ENCODE peak calls at places on chromosomes 6 and 20, in four cellular contexts. P is A549, C is uterus, U is ovary. K is an unnamed sample.
A peak's percentile ranks its signal among the peaks of the same experiment; 100 is the strongest.

GRCh38 chr6:31907158-31907813 is 5.4 kb upstream of the ZBTB12 start:
- DNase-seq in U (no peak), P (peak; percentile 28), C (peak; percentile 50), K (no peak)

GRCh38 chr6:138600726-138601125 is 101.4 kb upstream of the NHSL1 start:
- DNase-seq in C (no peak), P (no peak), U (no peak), K (no peak)

GRCh38 chr20:54115172-54115854 is 44.9 kb upstream of the BCAS1 start:
- DNase-seq in P (peak; percentile 92), C (peak; percentile 43), U (no peak), K (no peak)

GRCh38 chr6:127053032-127053908 is 65.2 kb upstream of the RSPO3 start:
- DNase-seq in P (no peak), U (no peak), C (no peak), K (no peak)

GRCh38 chr6:37024665-37025337 is 19.3 kb downstream of the FGD2 start:
- DNase-seq in C (no peak), U (no peak), P (peak; percentile 74), K (no peak)

GRCh38 chr20:41135888-41136243 is 1.5 kb upstream of the PLCG1 start:
- DNase-seq in P (no peak), U (no peak), C (no peak), K (no peak)

GRCh38 chr6:19805146-19805515 is 32.0 kb upstream of the ID4 start:
- DNase-seq in C (no peak), U (no peak), P (peak; percentile 22), K (no peak)

GRCh38 chr6:30463651-30464618 is 25.4 kb upstream of the HLA-E start:
- DNase-seq in C (no peak), U (no peak), P (no peak), K (peak; percentile 46)

GRCh38 chr6:121430514-121431460 is 4.7 kb upstream of the GJA1 start:
- DNase-seq in U (no peak), C (no peak), P (peak; percentile 59), K (no peak)

GRCh38 chr6:16136086-16136485 is 7.2 kb downstream of the MYLIP start:
- DNase-seq in P (no peak), C (no peak), U (no peak), K (no peak)

GRCh38 chr20:44594730-44595129 is 12.4 kb downstream of the PKIG start:
- DNase-seq in C (no peak), U (no peak), P (peak; percentile 65), K (peak; percentile 60)
- H3K4me1 ChIP-seq in C (peaks cover 2% of the 10 kb centered on the region), U (peaks cover 11% of the 10 kb centered on the region), P (peaks cover 32% of the 10 kb centered on the region), K (peaks cover 75% of the 10 kb centered on the region)

GRCh38 chr6:106746660-106747059 is 117.3 kb downstream of the QRSL1 start:
- DNase-seq in C (no peak), P (peak; percentile 94), U (no peak), K (no peak)

GRCh38 chr6:106744781-106745180 is 115.4 kb downstream of the QRSL1 start:
- DNase-seq in C (no peak), U (no peak), P (no peak), K (no peak)

GRCh38 chr6:106745396-106745795 is 116.0 kb downstream of the QRSL1 start:
- DNase-seq in P (no peak), C (no peak), U (no peak), K (no peak)

GRCh38 chr6:106747139-106747538 is 117.8 kb downstream of the QRSL1 start:
- DNase-seq in U (no peak), P (no peak), C (no peak), K (no peak)

GRCh38 chr6:106745824-106746610 is 116.6 kb downstream of the QRSL1 start:
- DNase-seq in P (peak; percentile 80), U (no peak), C (no peak), K (no peak)
- TF ChIP-seq POLR2A in P (no peak), U (no peak), C (no peak), K (no peak)

GRCh38 chr6:89244237-89244985 is 27.3 kb upstream of the GABRR1 start:
- DNase-seq in C (no peak), P (no peak), U (no peak), K (no peak)

GRCh38 chr6:89243331-89243629 is 26.1 kb upstream of the GABRR1 start:
- DNase-seq in C (no peak), P (no peak), U (no peak), K (no peak)

GRCh38 chr6:89237158-89237557 is 20.0 kb upstream of the GABRR1 start:
- DNase-seq in P (no peak), U (no peak), C (no peak), K (no peak)

GRCh38 chr6:89242574-89243330 is 25.6 kb upstream of the GABRR1 start:
- DNase-seq in P (peak; percentile 59), C (no peak), U (no peak), K (no peak)

GRCh38 chr6:89239338-89239737 is 22.2 kb upstream of the GABRR1 start:
- DNase-seq in U (no peak), P (no peak), C (no peak), K (no peak)
- H3K4me1 ChIP-seq in U (no peaks in the 10 kb centered on the region), P (no peaks in the 10 kb centered on the region), C (no peaks in the 10 kb centered on the region), K (no peaks in the 10 kb centered on the region)

GRCh38 chr20:17873410-17874270 is 95.0 kb downstream of the SNX5 start:
- DNase-seq in P (peak; percentile 68), C (peak; percentile 92), U (peak; percentile 95), K (peak; percentile 89)
- TF ChIP-seq POLR2A in P (no peak), C (peak; percentile 27), U (no peak), K (no peak)

DNA sequence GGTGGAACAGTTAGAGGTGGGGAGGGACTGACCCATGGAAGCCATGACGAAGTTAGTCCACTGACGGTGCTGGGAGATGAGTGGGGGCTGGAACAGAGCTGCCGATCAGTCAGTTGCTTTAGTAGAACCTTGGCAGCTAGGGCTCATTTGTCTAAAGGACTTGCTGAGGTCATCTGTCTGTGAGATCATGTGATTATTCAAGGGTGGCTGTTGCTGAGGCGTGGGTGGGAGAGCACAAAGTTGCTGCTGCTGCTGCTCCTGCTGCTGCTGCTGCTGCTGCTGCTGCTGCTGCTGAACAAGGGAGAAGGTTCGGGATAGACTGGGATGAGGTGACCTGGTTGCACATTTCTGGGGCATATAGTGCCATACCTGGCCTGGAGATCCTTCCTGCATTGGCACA is 840.6 kb downstream of the HACE1 start:
- DNase-seq in U (no peak), C (no peak), P (no peak), K (no peak)
- H3K4me1 ChIP-seq in U (no peaks in the 10 kb centered on the region), C (no peaks in the 10 kb centered on the region), P (no peaks in the 10 kb centered on the region), K (no peaks in the 10 kb centered on the region)

GRCh38 chr20:5748246-5748645 is 2.0 kb upstream of the SHLD1 start:
- DNase-seq in P (no peak), U (no peak), C (no peak), K (no peak)

GRCh38 chr20:5745416-5745968 is 4.7 kb upstream of the SHLD1 start:
- DNase-seq in U (no peak), P (no peak), C (no peak), K (no peak)

GRCh38 chr20:5746064-5746463 is 4.1 kb upstream of the SHLD1 start:
- DNase-seq in C (no peak), U (no peak), P (no peak), K (no peak)

GRCh38 chr20:5751856-5752255 is 1.7 kb downstream of the SHLD1 start:
- DNase-seq in U (no peak), C (no peak), P (no peak), K (no peak)

GRCh38 chr20:5749512-5750490 is at the start of gene SHLD1:
- DNase-seq in U (peak; percentile 80), P (peak; percentile 93), C (peak; percentile 79), K (peak; percentile 87)
- TF ChIP-seq POLR2A in U (no peak), P (peak; percentile 28), C (no peak), K (no peak)

GRCh38 chr20:50521709-50522674 is 11.8 kb downstream of the PTPN1 start:
- DNase-seq in C (no peak), P (no peak), U (no peak), K (no peak)

GRCh38 chr20:50518270-50518721 is 8.1 kb downstream of the PTPN1 start:
- DNase-seq in P (no peak), C (no peak), U (no peak), K (no peak)

GRCh38 chr20:50521221-50521642 is 11.0 kb downstream of the PTPN1 start:
- DNase-seq in U (no peak), P (no peak), C (no peak), K (no peak)

GRCh38 chr20:50519036-50519780 is 9.0 kb downstream of the PTPN1 start:
- DNase-seq in U (no peak), C (no peak), P (no peak), K (no peak)

GRCh38 chr20:50520222-50520877 is 10.2 kb downstream of the PTPN1 start:
- DNase-seq in P (no peak), U (no peak), C (no peak), K (no peak)
- H3K4me1 ChIP-seq in P (peaks cover 11% of the 10 kb centered on the region), U (peaks cover 13% of the 10 kb centered on the region), C (no peaks in the 10 kb centered on the region), K (peaks cover 21% of the 10 kb centered on the region)

GRCh38 chr6:28757429-28758045 is 166.2 kb downstream of the TRIM27 start:
- DNase-seq in P (peak; percentile 83), U (no peak), C (no peak), K (no peak)
- TF ChIP-seq POLR2A in P (no peak), U (no peak), C (no peak), K (no peak)

DNA sequence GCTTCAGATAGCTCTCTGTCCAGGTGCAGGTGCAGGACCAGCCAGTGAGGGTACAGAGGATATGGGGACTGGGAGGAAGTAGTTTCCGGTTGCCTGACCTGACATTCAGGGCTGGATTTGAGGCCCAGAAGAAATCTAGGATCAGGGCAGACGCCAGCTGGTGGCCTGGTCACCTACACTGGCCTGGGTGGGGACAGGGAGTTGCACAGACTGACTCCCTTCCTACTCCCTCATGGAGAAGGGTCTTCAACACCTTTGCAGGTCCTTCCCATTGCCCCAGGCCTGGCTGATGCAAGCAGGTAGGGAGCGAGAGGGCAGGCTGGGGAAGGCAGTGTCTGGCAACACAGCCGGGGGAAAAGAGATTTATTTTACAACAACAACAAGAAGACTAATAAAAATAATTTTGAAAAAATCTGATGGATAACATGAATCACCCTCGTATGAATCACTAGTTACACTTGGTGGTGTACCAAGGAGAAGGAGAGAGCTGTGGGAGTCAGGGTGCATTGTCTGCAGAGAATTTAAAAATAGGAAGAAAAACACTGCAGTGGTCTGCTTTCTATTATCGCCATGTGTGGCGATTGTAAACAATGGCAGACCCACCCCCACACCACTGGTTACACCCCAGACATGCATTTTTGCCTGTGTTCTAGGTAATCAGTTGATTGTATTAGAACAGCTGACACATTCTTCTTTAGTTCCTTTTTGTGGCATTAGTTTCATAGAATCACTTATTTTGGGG is 62.3 kb upstream of the SNX9 start:
- DNase-seq in P (peak; percentile 20), C (peak; percentile 42), U (no peak), K (no peak)
- H3K4me1 ChIP-seq in P (peaks cover 55% of the 10 kb centered on the region), C (peaks cover 23% of the 10 kb centered on the region), U (peaks cover 14% of the 10 kb centered on the region), K (peaks cover 68% of the 10 kb centered on the region)

GRCh38 chr20:34872604-34873224 is at the start of gene GGT7:
- DNase-seq in U (peak; percentile 88), P (peak; percentile 72), C (peak; percentile 84), K (peak; percentile 91)
- TF ChIP-seq POLR2A in U (no peak), P (peak; percentile 54), C (peak; percentile 36), K (peak; percentile 48)